ENCODE peak calls at places on chromosomes 6 and 20, in five cellular contexts. D is IMR-90, M is adrenal gland, G is fibroblast of lung, F is tibial nerve. O is an unnamed sample. For H3K4me1, the result is how much of the 10 kb centered on the place peaks cover.

GRCh38 chr6:84093405-84094049 is 60.0 kb downstream of the MRAP2 start:
- DNase-seq in D (no peak), F (no peak), G (no peak), M (no peak), O (no peak)

GRCh38 chr6:106974999-106975698 is 620 bp upstream of the CD24 start:
- DNase-seq in G (no peak), D (no peak), F (no peak), M (no peak), O (peak)

GRCh38 chr6:127868338-127868737 is 32.5 kb downstream of the THEMIS start:
- DNase-seq in D (no peak), G (no peak), F (no peak), M (no peak), O (no peak)

GRCh38 chr6:26234421-26235239 is 130.4 kb upstream of the BTN3A2 start:
- DNase-seq in D (peak), M (peak), G (peak), F (peak), O (peak)

GRCh38 chr20:64182146-64182865 is 18.1 kb downstream of the MYT1 start:
- DNase-seq in M (no peak), G (no peak), F (no peak), D (no peak), O (no peak)

GRCh38 chr6:106117579-106117978 is 31.4 kb downstream of the PRDM1 start:
- DNase-seq in M (no peak), G (no peak), F (no peak), D (no peak), O (no peak)

GRCh38 chr6:34242252-34243130 is 5.8 kb downstream of the HMGA1 start:
- DNase-seq in M (peak), D (peak), F (no peak), G (no peak), O (no peak)

GRCh38 chr6:14671261-14671681 is 553.7 kb downstream of the CD83 start:
- DNase-seq in G (peak), F (no peak), M (peak), D (peak), O (peak)

GRCh38 chr20:57947421-57948176 is 237.8 kb upstream of the PMEPA1 start:
- DNase-seq in G (peak), M (no peak), F (no peak), D (peak), O (no peak)

GRCh38 chr20:57618091-57618765 is 2.0 kb downstream of the ZBP1 start:
- DNase-seq in F (no peak), G (no peak), D (no peak), M (no peak), O (no peak)

GRCh38 chr20:43949741-43950618 is 35.3 kb downstream of the TOX2 start:
- DNase-seq in M (no peak), F (no peak), G (no peak), D (no peak), O (peak)

GRCh38 chr6:148514091-148514850 is 171.6 kb downstream of the SASH1 start:
- DNase-seq in D (peak), G (no peak), F (no peak), M (no peak), O (no peak)

GRCh38 chr6:15378272-15378671 is 132.4 kb downstream of the JARID2 start:
- DNase-seq in G (no peak), D (no peak), M (no peak), F (no peak), O (no peak)

GRCh38 chr6:55734256-55734655 is 141.1 kb downstream of the BMP5 start:
- DNase-seq in M (no peak), F (no peak), D (no peak), G (no peak), O (no peak)

GRCh38 chr6:47094351-47094925 is 52.3 kb upstream of the ADGRF1 start:
- DNase-seq in D (peak), G (no peak), F (no peak), M (no peak), O (no peak)

GRCh38 chr6:43524483-43524961 is 7.6 kb downstream of the POLR1C start:
- DNase-seq in D (no peak), G (no peak), F (no peak), M (no peak), O (no peak)

GRCh38 chr20:41011551-41012067 is 17.0 kb upstream of the TOP1 start:
- DNase-seq in F (no peak), D (no peak), G (no peak), M (no peak), O (no peak)

GRCh38 chr20:2942439-2942838 is 69.2 kb downstream of the PTPRA start:
- DNase-seq in M (no peak), F (no peak), D (peak), G (peak), O (no peak)

DNA sequence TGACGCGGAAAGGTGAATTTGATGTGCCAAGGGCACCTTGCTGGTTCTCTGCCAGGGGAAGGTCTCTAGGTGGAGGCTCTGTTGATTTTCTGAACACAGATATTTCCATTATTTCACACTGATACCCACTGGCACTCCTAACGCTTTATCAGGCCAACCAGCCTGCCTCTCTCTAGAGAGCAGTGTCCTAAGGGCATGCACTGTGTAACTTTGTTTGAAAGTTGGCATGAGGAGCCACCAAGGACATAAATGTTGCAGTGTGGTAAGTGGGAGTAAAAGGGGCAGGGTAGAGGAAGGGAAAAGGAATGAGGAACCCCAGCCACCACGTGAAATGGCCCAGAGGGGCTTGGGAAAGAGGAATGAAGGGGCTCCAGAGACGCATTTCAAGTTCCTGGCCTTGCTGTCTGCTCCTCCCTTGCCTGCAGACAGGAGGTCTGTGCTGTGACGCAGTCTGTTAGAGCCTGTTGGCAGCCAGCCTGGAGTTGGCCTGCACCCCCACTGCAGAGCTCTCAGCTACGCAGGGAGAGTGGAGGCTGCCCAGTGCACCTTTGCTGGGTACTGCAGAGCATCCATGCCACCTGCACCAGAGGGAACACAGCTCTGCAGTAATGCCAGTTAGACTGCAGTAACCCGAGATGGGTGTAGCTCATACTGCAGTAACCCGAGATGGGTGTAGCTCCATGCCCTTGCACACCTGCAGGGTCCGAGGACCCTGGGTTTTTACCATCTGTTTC is 86.9 kb upstream of the SNAP25 start:
- DNase-seq in F (no peak), G (peak), D (peak), M (peak), O (peak)
- H3K4me1 ChIP-seq in F (under half), G (under half), D (under half), M (under half), O (under half)

GRCh38 chr6:152246554-152247337 is 390.4 kb downstream of the SYNE1 start:
- DNase-seq in D (peak), M (no peak), F (no peak), G (peak), O (no peak)

GRCh38 chr6:152248987-152249386 is 388.2 kb downstream of the SYNE1 start:
- DNase-seq in D (no peak), G (no peak), M (no peak), F (no peak), O (no peak)

GRCh38 chr6:152244998-152245630 is 392.0 kb downstream of the SYNE1 start:
- DNase-seq in D (no peak), F (no peak), M (no peak), G (peak), O (no peak)

GRCh38 chr6:152250127-152250526 is 387.0 kb downstream of the SYNE1 start:
- DNase-seq in G (no peak), F (no peak), D (no peak), M (no peak), O (no peak)
- H3K4me3 ChIP-seq in G (no peak), F (no peak), D (no peak), M (no peak), O (no peak)

GRCh38 chr6:53795254-53795701 is 473 bp downstream of the LRRC1 start:
- DNase-seq in M (no peak), F (no peak), D (no peak), G (no peak), O (no peak)

GRCh38 chr6:53797304-53797703 is 2.5 kb downstream of the LRRC1 start:
- DNase-seq in F (no peak), G (no peak), D (no peak), M (no peak), O (no peak)

GRCh38 chr6:53796791-53797190 is 2.0 kb downstream of the LRRC1 start:
- DNase-seq in G (no peak), D (no peak), M (no peak), F (no peak), O (no peak)

GRCh38 chr6:53795702-53796450 is 1.1 kb downstream of the LRRC1 start:
- DNase-seq in G (no peak), F (no peak), D (peak), M (peak), O (peak)

GRCh38 chr6:53796451-53796780 is 1.6 kb downstream of the LRRC1 start:
- DNase-seq in D (no peak), G (no peak), F (no peak), M (no peak), O (no peak)
- H3K27ac ChIP-seq in D (no peak), G (no peak), F (peak), M (no peak), O (no peak)

GRCh38 chr6:30912746-30913520 is 1.1 kb upstream of the VARS2 start:
- DNase-seq in M (no peak), F (no peak), D (no peak), G (no peak), O (no peak)
- H3K4me1 ChIP-seq in M (under half), F (under half), D (under half), G (under half), O (under half)

DNA sequence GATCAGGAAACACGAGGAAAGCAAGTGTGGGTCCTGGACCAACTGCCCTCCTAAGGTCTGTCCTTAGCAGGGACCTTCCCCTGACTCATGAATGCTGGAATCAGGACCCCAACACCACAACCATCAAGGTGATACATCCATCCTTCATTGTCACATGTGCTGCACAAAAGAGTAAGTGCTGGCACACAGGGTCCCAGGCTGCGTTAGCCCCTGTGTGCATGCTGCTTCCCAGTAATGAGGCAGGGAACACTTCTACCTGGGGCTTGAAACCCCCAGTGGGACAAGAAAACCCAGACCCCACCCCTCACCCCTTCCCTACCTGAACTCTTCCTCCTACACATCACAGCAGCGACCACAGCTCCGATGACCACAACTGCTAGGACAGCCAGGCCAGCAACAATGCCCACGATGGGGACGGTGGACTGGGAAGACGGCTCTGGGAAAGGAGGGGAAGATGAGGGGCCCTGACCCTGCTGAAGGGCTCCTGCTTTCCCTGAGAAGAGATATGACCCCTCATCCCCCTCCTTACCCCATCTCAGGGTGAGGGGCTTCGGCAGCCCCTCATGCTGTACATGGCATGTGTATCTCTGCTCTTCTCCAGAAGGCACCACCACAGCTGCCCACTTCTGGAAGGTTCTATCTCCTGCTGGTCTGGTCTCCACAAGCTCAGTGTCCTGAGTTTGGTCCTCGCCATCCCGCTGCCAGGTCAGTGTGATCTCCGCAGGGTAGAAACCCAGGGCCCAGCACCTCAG is 2.0 kb downstream of the HLA-B start:
- DNase-seq in F (no peak), D (no peak), M (no peak), G (no peak), O (no peak)
- H3K4me3 ChIP-seq in F (peak), D (no peak), M (no peak), G (no peak), O (peak)

GRCh38 chr20:11170025-11170424 is 496.2 kb upstream of the JAG1 start:
- DNase-seq in M (no peak), F (no peak), D (no peak), G (no peak), O (no peak)

GRCh38 chr20:11172881-11173280 is 499.1 kb upstream of the JAG1 start:
- DNase-seq in M (no peak), F (no peak), G (no peak), D (no peak), O (no peak)

GRCh38 chr20:11173936-11174335 is 500.1 kb upstream of the JAG1 start:
- DNase-seq in F (no peak), G (no peak), M (no peak), D (no peak), O (no peak)

GRCh38 chr20:11168026-11168425 is 494.2 kb upstream of the JAG1 start:
- DNase-seq in F (no peak), G (no peak), D (peak), M (no peak), O (no peak)

DNA sequence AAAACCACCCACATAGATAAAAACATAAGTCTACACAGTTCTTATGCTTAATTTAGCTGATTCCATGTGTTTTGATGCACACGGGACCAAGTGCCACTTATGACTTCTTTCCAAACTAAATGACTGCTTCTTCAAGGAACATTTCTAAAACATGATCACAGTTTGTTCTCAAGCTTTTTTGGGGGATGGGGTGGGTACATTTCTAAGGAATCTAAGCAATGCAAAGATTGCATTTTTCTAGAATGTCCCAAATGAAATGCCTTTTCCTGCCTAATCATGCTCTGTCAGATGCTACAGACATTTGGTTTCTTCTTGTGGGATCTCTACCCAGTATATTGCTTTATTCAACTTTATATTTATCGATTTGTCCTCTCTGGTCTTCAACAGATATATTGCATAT is 496.8 kb upstream of the JAG1 start:
- DNase-seq in G (no peak), M (no peak), F (no peak), D (peak), O (no peak)
- H3K27ac ChIP-seq in G (no peak), M (no peak), F (no peak), D (no peak), O (no peak)

DNA sequence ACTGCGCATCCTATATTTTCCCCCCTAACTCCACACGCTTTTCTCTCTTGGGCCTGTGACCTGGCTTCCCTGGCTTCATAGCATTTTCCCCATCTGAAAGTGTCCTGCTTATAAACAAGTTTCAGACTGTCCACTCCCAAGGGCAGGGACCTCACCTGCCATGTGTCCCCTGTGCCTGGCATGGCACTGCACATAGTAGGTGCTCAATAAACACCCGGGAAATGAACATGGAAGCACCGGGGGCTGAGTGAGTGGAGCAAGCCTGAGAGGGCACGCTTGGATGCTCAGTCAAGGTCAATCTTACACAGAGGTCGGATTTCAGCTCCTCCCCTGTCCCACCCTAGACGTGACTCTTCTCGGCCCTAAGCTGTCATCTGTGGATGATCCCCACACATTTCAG is 96.9 kb downstream of the NFATC2 start:
- DNase-seq in M (no peak), G (no peak), D (no peak), F (no peak), O (no peak)
- H3K4me1 ChIP-seq in M (under half), G (under half), D (under half), F (under half), O (under half)

GRCh38 chr20:34315236-34315635 is 12.1 kb upstream of the AHCY start:
- DNase-seq in G (no peak), F (no peak), M (no peak), D (no peak), O (no peak)

GRCh38 chr20:34311118-34312023 is 8.2 kb upstream of the AHCY start:
- DNase-seq in D (no peak), G (no peak), F (no peak), M (no peak), O (no peak)

GRCh38 chr20:34310481-34311117 is 7.4 kb upstream of the AHCY start:
- DNase-seq in D (no peak), G (no peak), F (no peak), M (no peak), O (no peak)

GRCh38 chr20:34312024-34312460 is 8.9 kb upstream of the AHCY start:
- DNase-seq in D (no peak), M (no peak), G (no peak), F (no peak), O (no peak)

GRCh38 chr20:34312544-34313217 is 9.5 kb upstream of the AHCY start:
- DNase-seq in D (peak), G (peak), F (peak), M (peak), O (peak)
- H3K4me3 ChIP-seq in D (peak), G (peak), F (peak), M (no peak), O (no peak)